ENCODE peak calls at places on chromosomes 11 and 22, in five cellular contexts. B is naive thymus-derived CD4-positive, alpha-beta T cell; U is AG20443; N is T-helper 1 cell; J is hypothalamus. Y is an unnamed sample.

GRCh38 chr11:44387415-44387814 is 77.5 kb upstream of the ALX4 start:
- DNase-seq in J (no peak), N (no peak), B (no peak), U (no peak), Y (no peak)

GRCh38 chr11:106304274-106304673 is 226.8 kb downstream of the AASDHPPT start:
- DNase-seq in B (no peak), J (no peak), U (peak; percentile 69), N (no peak), Y (no peak)

GRCh38 chr11:62548545-62549335 is 2.1 kb upstream of the AHNAK start:
- DNase-seq in N (no peak), J (no peak), B (no peak), U (no peak), Y (no peak)

GRCh38 chr11:58330861-58331260 is 28.0 kb downstream of the OR5B17 start:
- DNase-seq in U (peak; percentile 19), B (no peak), N (no peak), J (no peak), Y (no peak)

GRCh38 chr22:31139866-31140716 is at the start of gene PLA2G3:
- DNase-seq in B (no peak), J (no peak), U (peak; percentile 71), N (no peak), Y (no peak)

GRCh38 chr22:29270475-29271271 is 2.6 kb downstream of the EWSR1 start:
- DNase-seq in N (no peak), B (no peak), J (no peak), U (no peak), Y (no peak)

GRCh38 chr22:43100223-43100622 is 10.3 kb upstream of the BIK start:
- DNase-seq in U (no peak), B (no peak), J (no peak), N (no peak), Y (no peak)

GRCh38 chr11:32154275-32154674 is 63.4 kb downstream of the RCN1 start:
- DNase-seq in J (no peak), B (no peak), N (no peak), U (no peak), Y (no peak)

GRCh38 chr11:14969922-14970323 is 2.2 kb downstream of the CALCA start:
- DNase-seq in J (no peak), N (no peak), B (peak; percentile 22), U (no peak), Y (peak; percentile 11)

GRCh38 chr11:15720460-15720859 is 605.7 kb downstream of the INSC start:
- DNase-seq in N (no peak), J (no peak), U (no peak), B (no peak), Y (no peak)

GRCh38 chr11:63765688-63766241 is 2.8 kb downstream of the ZFTA start:
- DNase-seq in J (no peak), B (no peak), U (no peak), N (no peak), Y (no peak)

GRCh38 chr11:47392546-47393162 is 14.3 kb upstream of the SPI1 start:
- DNase-seq in J (no peak), U (no peak), B (no peak), N (no peak), Y (no peak)

GRCh38 chr11:116148056-116148455 is 624.7 kb downstream of the BUD13 start:
- DNase-seq in B (no peak), J (no peak), U (no peak), N (no peak), Y (no peak)

GRCh38 chr11:129992161-129992944 is 10.3 kb downstream of the PRDM10 start:
- DNase-seq in N (no peak), U (no peak), J (no peak), B (no peak), Y (peak; percentile 27)

GRCh38 chr11:78325274-78325781 is 92.3 kb downstream of the GAB2 start:
- DNase-seq in B (no peak), J (no peak), N (no peak), U (no peak), Y (peak; percentile 67)

GRCh38 chr11:61693897-61694840 is 14.0 kb downstream of the DAGLA start:
- DNase-seq in U (no peak), N (no peak), J (no peak), B (no peak), Y (no peak)

GRCh38 chr11:63510360-63511130 is 4.7 kb downstream of the LGALS12 start:
- DNase-seq in N (no peak), J (no peak), U (peak; percentile 90), B (no peak), Y (no peak)

GRCh38 chr11:118382954-118383353 is 18.5 kb upstream of the ATP5MG start:
- DNase-seq in U (no peak), B (no peak), J (no peak), N (no peak), Y (no peak)

GRCh38 chr22:21766933-21767462 is 31.4 kb upstream of the YPEL1 start:
- DNase-seq in J (no peak), B (no peak), N (peak; percentile 50), U (no peak), Y (peak; percentile 63)

GRCh38 chr11:16785520-16786128 is 47.2 kb downstream of the C11orf58 start:
- DNase-seq in U (peak; percentile 91), N (no peak), J (no peak), B (no peak), Y (peak; percentile 45)